ENCODE peak calls at places on chromosomes 1 and 21, in six cellular contexts. O is tibial nerve, D is uterus, U is Peyer's patch, V is thyroid gland, R is body of pancreas. H is an unnamed sample.

GRCh38 chr1:119971710-119972570 is 75.6 kb upstream of the ADAM30 start:
- DNase-seq in O (no peak), D (no peak), R (no peak), U (no peak), V (no peak), H (no peak)

GRCh38 chr1:76093931-76094330 is 19.4 kb downstream of the ST6GALNAC3 start:
- DNase-seq in O (no peak), D (no peak), V (no peak), R (no peak), U (no peak), H (no peak)

GRCh38 chr1:204493145-204493881 is 1.3 kb downstream of the PIK3C2B start:
- DNase-seq in O (no peak), R (peak), V (peak), U (peak), D (peak), H (peak)

GRCh38 chr1:109718495-109718894 is 6.4 kb downstream of the GSTM5 start:
- DNase-seq in V (no peak), D (no peak), O (no peak), U (no peak), R (peak), H (no peak)

GRCh38 chr1:21674957-21675356 is 5.8 kb upstream of the RAP1GAP start:
- DNase-seq in D (no peak), O (no peak), R (no peak), V (no peak), U (no peak), H (no peak)

GRCh38 chr1:110040548-110040947 is 6.1 kb downstream of the STRIP1 start:
- DNase-seq in R (no peak), V (no peak), O (no peak), D (no peak), U (no peak), H (no peak)

GRCh38 chr1:162878000-162878596 is 17.1 kb upstream of the CCDC190 start:
- DNase-seq in V (peak), D (peak), O (no peak), U (no peak), R (peak), H (no peak)

GRCh38 chr1:111448918-111449702 is at the start of the genes ATP5PB and WDR77:
- DNase-seq in D (peak), R (peak), O (peak), V (peak), U (peak), H (peak)

GRCh38 chr1:58780586-58781452 is 3.0 kb downstream of the JUN start:
- DNase-seq in V (no peak), U (no peak), D (no peak), R (peak), O (no peak), H (no peak)

GRCh38 chr21:45889115-45889708 is 92.4 kb upstream of the COL6A1 start:
- DNase-seq in V (no peak), U (no peak), R (no peak), D (no peak), O (no peak), H (no peak)

GRCh38 chr1:1846386-1846918 is 44.4 kb downstream of the GNB1 start:
- DNase-seq in V (no peak), R (no peak), U (no peak), O (no peak), D (no peak), H (no peak)

GRCh38 chr21:34890724-34891609 is 158.1 kb downstream of the RUNX1 start:
- DNase-seq in V (no peak), D (no peak), O (no peak), R (peak), U (no peak), H (no peak)

GRCh38 chr1:105632342-105633196 is 1423.9 kb upstream of the PRMT6 start:
- DNase-seq in R (no peak), V (no peak), O (no peak), D (no peak), U (no peak), H (no peak)

GRCh38 chr1:8969937-8970336 is 24.3 kb downstream of the CA6 start:
- DNase-seq in D (no peak), R (no peak), V (no peak), U (no peak), O (no peak), H (no peak)
- TF ChIP-seq POLR2A in D (no peak), R (no peak), V (no peak), U (no peak), O (no peak), H (no peak)

DNA sequence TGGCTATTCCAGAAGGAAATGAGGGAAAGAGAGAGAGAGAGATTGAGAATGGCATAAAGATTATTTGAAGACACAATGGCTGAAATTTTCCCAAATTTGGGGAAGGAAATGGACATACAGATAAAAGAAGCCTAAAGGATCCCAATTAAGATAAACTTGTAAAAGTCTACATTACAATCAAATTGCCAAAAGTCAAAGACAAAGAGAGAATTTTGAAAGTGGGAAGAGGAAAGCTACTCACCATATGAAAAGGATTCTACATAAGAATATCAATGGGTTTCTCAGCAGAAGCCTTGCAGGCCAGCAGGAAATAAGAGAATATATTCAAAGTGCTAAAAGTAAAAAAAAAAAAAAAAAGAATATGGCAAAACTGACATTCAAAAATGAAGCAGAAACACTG is 233.0 kb upstream of the NFIA start:
- DNase-seq in R (no peak), U (no peak), D (no peak), V (no peak), O (no peak), H (no peak)
- H3K27ac ChIP-seq in R (no peak), U (no peak), D (no peak), V (no peak), O (no peak), H (no peak)

GRCh38 chr21:43866659-43867331 is 1.8 kb downstream of the AGPAT3 start:
- DNase-seq in U (peak), V (no peak), D (no peak), O (no peak), R (peak), H (no peak)
- TF ChIP-seq POLR2A in U (peak), V (no peak), D (no peak), O (no peak), R (peak), H (no peak)

DNA sequence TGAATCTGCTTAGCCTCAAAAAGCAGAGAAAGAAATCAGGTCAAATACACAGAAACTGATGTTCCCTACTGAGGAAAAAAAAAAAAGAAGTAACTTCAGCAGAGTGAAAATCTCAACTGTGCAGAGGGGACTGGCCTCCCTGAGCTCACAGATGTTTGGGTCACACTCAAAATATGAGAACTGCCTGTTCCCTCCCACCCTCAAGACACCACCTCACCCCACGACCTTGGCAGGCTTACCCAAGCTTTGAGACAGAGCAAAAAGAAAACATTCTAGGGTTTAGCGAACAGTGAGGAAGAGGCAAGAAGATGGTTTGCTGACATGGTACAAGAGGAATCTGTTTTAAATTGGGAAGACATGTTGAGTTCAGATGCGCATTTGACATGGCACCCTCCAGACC is 48.8 kb downstream of the NID1 start:
- DNase-seq in D (peak), O (peak), R (peak), V (no peak), U (no peak), H (peak)
- H3K27ac ChIP-seq in D (peak), O (peak), R (no peak), V (no peak), U (peak), H (peak)

DNA sequence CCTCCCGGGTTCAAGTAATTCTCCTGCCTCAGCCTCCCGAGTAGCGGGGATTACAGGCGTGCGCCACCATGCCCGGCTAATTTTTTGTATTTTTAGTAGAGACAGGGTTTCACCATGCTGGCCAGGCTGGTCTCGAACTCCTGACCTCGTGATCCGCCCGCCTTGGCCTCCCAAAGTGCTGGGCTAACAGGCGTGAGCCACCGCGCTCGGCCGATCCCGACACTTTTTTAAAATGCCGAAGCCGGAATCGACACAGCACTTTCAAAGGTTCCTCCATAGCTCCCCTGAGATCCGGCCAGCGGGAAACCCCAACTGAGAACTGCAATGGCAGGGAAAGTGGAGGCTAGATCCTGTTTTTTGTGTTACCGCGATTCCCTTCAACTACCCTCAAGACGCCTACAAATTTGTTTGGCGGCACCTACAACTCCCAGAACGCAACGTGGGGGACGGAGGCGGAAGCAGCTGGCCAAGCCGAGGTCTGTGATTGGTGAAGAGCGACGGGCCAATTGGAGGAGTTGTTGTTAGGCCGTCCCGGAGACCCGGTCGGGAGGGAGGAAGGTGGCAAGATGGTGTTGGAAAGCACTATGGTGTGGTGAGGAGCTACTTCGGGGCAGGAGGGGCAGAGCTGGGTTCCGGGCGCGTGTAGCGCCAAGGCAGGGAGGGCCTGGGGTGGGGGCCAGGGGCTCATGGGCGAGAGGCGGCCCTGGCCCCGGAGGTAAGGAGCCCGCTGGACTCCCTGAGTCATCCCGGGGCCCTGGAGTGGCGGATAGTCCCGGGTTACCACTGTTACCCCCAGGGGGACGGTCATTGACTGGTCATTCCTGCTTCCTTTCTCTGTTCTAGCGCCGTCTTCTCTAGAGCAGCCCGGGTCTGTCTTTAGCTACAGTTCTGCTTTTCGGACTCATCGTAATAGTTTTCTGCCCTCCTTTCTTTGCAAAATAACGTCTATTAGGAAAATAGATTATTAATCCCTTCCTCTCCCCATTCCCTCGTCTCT is at the start of gene PSMD4:
- DNase-seq in U (peak), V (peak), D (peak), R (peak), O (peak), H (peak)
- TF ChIP-seq POLR2A in U (peak), V (peak), D (peak), R (peak), O (peak), H (no peak)

H was measured in suprapubic skin.